ENCODE peak calls at places on chromosome 16, in eight cellular contexts. K, H, G, R, P, Q, U and T are unnamed samples.
A peak's percentile ranks its signal among the peaks of the same experiment; 100 is the strongest.

GRCh38 chr16:23026777-23027362 is 122.4 kb downstream of the USP31 start:
- DNase-seq in Q (peak; percentile 26), U (no peak), K (no peak), P (peak; percentile 30), G (no peak), H (peak; percentile 45), R (no peak), T (no peak)

GRCh38 chr16:14011846-14012245 is 59.3 kb upstream of the MRTFB start:
- DNase-seq in Q (no peak), K (no peak), G (no peak), H (no peak), U (no peak), R (no peak), P (no peak), T (no peak)

GRCh38 chr16:76970087-76970744 is 220.8 kb upstream of the MON1B start:
- DNase-seq in R (no peak), K (no peak), Q (no peak), U (no peak), P (peak; percentile 73), H (no peak), G (no peak), T (no peak)

GRCh38 chr16:55709801-55710200 is 54.0 kb downstream of the SLC6A2 start:
- DNase-seq in R (no peak), G (no peak), K (no peak), U (no peak), Q (no peak), H (no peak), P (no peak), T (no peak)

GRCh38 chr16:66135376-66135775 is 231.1 kb upstream of the CDH5 start:
- DNase-seq in G (no peak), H (no peak), R (no peak), P (no peak), K (no peak), Q (no peak), U (no peak), T (no peak)

GRCh38 chr16:85856054-85856453 is 42.9 kb upstream of the IRF8 start:
- DNase-seq in K (no peak), R (no peak), H (no peak), P (no peak), Q (no peak), G (no peak), U (no peak), T (no peak)

GRCh38 chr16:31700530-31701388 is 172.8 kb upstream of the ZNF267 start:
- DNase-seq in K (peak; percentile 83), Q (no peak), U (peak; percentile 82), H (no peak), R (peak; percentile 87), P (peak; percentile 50), G (peak; percentile 75), T (peak; percentile 95)

GRCh38 chr16:20916927-20917326 is 16.4 kb downstream of the LYRM1 start:
- DNase-seq in G (no peak), R (no peak), K (no peak), P (no peak), H (no peak), Q (no peak), U (no peak), T (no peak)

GRCh38 chr16:86554917-86555762 is at the start of gene MTHFSD:
- DNase-seq in Q (peak; percentile 97), P (peak; percentile 94), G (peak; percentile 97), H (no peak), K (peak; percentile 96), U (peak; percentile 93), R (peak; percentile 96), T (peak; percentile 98)

GRCh38 chr16:50866806-50867205 is 124.9 kb downstream of the CYLD start:
- DNase-seq in P (no peak), Q (no peak), K (no peak), U (no peak), G (no peak), H (no peak), R (no peak), T (no peak)

GRCh38 chr16:73026754-73027654 is 20.9 kb downstream of the ZFHX3 start:
- DNase-seq in P (no peak), U (no peak), Q (no peak), H (no peak), R (no peak), G (no peak), K (no peak), T (no peak)

GRCh38 chr16:19991614-19992013 is 82.1 kb downstream of the GPR139 start:
- DNase-seq in Q (no peak), H (no peak), R (no peak), G (no peak), P (no peak), K (no peak), U (no peak), T (no peak)

GRCh38 chr16:30715777-30716445 is 16.9 kb downstream of the SRCAP start:
- DNase-seq in U (no peak), R (no peak), H (no peak), K (peak; percentile 25), P (peak; percentile 41), G (no peak), Q (no peak), T (no peak)

GRCh38 chr16:85539084-85539483 is 74.0 kb upstream of the GSE1 start:
- DNase-seq in U (no peak), Q (no peak), P (no peak), G (no peak), R (no peak), K (no peak), H (no peak), T (no peak)

GRCh38 chr16:82584553-82585152 is 42.1 kb upstream of the CDH13 start:
- DNase-seq in U (no peak), H (no peak), G (no peak), K (no peak), Q (no peak), R (no peak), P (no peak), T (no peak)